ENCODE peak calls at places on chromosomes 7 and 10, in four cellular contexts. A is prostate gland, V is Peyer's patch, P is transverse colon. D is an unnamed sample.

GRCh38 chr7:37945336-37945735 is 24.9 kb downstream of the EPDR1 start:
- DNase-seq in P (no peak), V (no peak), A (no peak), D (peak)

GRCh38 chr7:22676385-22676784 is 50.6 kb upstream of the IL6 start:
- DNase-seq in A (no peak), P (no peak), V (no peak), D (no peak)

GRCh38 chr10:133277993-133278576 is 1.4 kb upstream of the ADAM8 start:
- DNase-seq in A (no peak), V (no peak), P (no peak), D (peak)

GRCh38 chr7:157949711-157950110 is 612.9 kb downstream of the DNAJB6 start:
- DNase-seq in P (no peak), V (no peak), A (no peak), D (no peak)

GRCh38 chr7:53624391-53624790 is 589.0 kb downstream of the POM121L12 start:
- DNase-seq in V (no peak), A (no peak), P (no peak), D (no peak)

GRCh38 chr10:124226271-124226911 is 133.0 kb upstream of the CHST15 start:
- DNase-seq in P (no peak), A (no peak), V (no peak), D (no peak)

GRCh38 chr10:78507761-78508160 is 474.1 kb downstream of the RPS24 start:
- DNase-seq in V (no peak), A (no peak), P (no peak), D (peak)

GRCh38 chr10:47376522-47377220 is 7.4 kb downstream of the ZNF488 start:
- DNase-seq in V (peak), A (no peak), P (no peak), D (no peak)

GRCh38 chr10:50629495-50630122 is 5.9 kb upstream of the SGMS1 start:
- DNase-seq in A (no peak), V (no peak), P (no peak), D (no peak)

GRCh38 chr7:97971120-97971989 is 18.6 kb downstream of the OCM2 start:
- DNase-seq in A (no peak), V (peak), P (peak), D (peak)

GRCh38 chr7:102063736-102064135 is 222.9 kb upstream of the SH2B2 start:
- DNase-seq in A (no peak), V (peak), P (peak), D (peak)

GRCh38 chr7:151689196-151689971 is 169.7 kb upstream of the RHEB start:
- DNase-seq in V (peak), A (peak), P (no peak), D (no peak)

GRCh38 chr7:50211306-50212015 is 93.1 kb upstream of the IKZF1 start:
- DNase-seq in P (no peak), V (no peak), A (no peak), D (no peak)

GRCh38 chr10:71805776-71806705 is 32.7 kb upstream of the VSIR start:
- DNase-seq in P (peak), V (peak), A (no peak), D (peak)

GRCh38 chr10:19922236-19922963 is 106.2 kb downstream of the PLXDC2 start:
- DNase-seq in V (no peak), P (peak), A (peak), D (peak)

GRCh38 chr10:112768121-112768520 is 181.9 kb upstream of the TCF7L2 start:
- DNase-seq in V (no peak), A (no peak), P (no peak), D (no peak)

GRCh38 chr10:8893102-8893501 is 838.6 kb downstream of the GATA3 start:
- DNase-seq in V (no peak), P (no peak), A (no peak), D (no peak)

GRCh38 chr10:130455111-130455695 is 319.0 kb downstream of the GLRX3 start:
- DNase-seq in V (no peak), P (no peak), A (no peak), D (no peak)

GRCh38 chr7:20783716-20784310 is 2.9 kb downstream of the SP8 start:
- DNase-seq in P (no peak), A (peak), V (no peak), D (no peak)
- TF ChIP-seq CTCF in P (no peak), A (no peak), V (no peak), D (no peak)

GRCh38 chr10:68792115-68792514 is 35.2 kb upstream of the STOX1 start:
- DNase-seq in P (no peak), V (no peak), A (no peak), D (peak)
- TF ChIP-seq CTCF in P (no peak), V (peak), A (no peak), D (peak)

DNA sequence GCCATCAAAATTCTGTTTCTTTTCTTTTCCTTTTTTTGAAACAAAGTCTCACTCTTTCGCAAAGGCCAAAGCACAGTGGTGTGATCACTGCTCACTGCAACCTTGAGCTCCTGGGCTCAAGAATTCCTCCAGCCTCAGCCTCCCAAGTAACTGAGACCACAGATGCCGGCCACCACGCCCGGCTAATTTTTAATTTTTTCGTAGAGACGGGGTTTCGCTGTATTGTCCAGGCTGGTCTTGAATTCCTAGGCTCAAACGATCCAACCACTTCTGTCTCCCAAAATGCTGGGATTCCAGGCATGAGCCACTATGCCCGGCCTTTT is 25.7 kb upstream of the TRIM56 start:
- DNase-seq in P (no peak), A (no peak), V (no peak), D (no peak)
- TF ChIP-seq CTCF in P (no peak), A (no peak), V (no peak), D (no peak)

GRCh38 chr10:24988831-24989769 is 26.9 kb downstream of the ENKUR start:
- DNase-seq in V (no peak), P (no peak), A (no peak), D (no peak)

GRCh38 chr10:24992512-24993133 is 23.3 kb downstream of the ENKUR start:
- DNase-seq in V (no peak), P (no peak), A (no peak), D (no peak)

GRCh38 chr10:24993237-24993958 is 22.6 kb downstream of the ENKUR start:
- DNase-seq in V (no peak), P (no peak), A (no peak), D (no peak)

GRCh38 chr10:24991298-24991697 is 24.7 kb downstream of the ENKUR start:
- DNase-seq in A (no peak), P (no peak), V (no peak), D (no peak)

DNA sequence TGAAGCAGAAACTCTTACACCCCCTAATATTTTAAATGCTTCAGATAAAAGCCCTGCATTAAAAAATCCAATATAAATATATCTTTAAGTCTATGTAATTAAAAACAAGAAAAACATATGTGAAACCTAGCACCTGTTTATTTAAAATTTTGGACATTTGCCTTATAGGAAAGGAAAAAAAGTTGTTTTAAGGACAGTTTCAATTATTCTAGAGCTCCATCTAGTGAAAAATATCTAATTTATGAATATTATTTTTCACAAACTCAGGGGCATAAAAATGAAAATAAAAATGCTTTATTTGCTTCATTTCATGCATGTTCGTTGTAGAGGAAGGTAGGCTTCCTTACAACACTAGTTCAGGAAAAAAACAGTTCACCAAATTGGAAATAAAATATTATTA is 26.1 kb downstream of the ENKUR start:
- DNase-seq in V (no peak), A (no peak), P (no peak), D (no peak)
- TF ChIP-seq CTCF in V (no peak), A (no peak), P (no peak), D (no peak)

DNA sequence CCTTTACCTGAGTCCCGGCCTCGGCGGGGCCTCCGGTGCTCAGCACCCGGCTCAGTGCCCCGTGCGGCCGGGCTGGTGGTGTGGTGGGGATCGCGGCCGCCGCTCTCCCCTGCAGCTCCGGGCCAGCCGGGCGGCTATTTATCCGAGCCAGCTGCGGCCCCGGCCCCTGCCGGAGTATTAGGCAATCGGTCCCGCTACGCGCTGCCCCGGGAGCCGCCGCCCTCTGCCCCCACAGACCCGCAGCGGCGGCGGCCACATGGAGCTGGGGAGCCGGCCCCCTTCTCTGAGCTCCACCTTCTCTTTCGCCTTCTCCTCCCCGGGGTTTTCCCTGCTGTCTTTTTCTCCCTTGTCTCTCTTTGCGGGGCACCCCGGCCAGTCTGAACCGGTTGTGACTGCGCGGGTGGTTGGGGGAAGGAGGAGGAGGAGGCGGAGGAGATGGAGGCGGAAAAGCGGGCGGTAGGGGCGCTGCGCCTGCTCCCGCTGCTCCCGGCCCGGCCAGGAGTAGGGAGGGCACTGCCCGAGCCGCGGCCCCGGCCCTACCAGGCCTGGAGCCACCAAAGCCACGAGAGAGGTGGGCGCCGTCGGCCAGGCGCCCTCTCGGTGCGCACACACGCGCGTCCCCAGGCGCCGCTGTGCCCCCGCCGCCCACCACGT is at the start of gene SLC16A9:
- DNase-seq in V (peak), A (peak), P (peak), D (peak)
- TF ChIP-seq CTCF in V (peak), A (no peak), P (peak), D (peak)

GRCh38 chr7:114534957-114535356 is 120.3 kb downstream of the FOXP2 start:
- DNase-seq in A (no peak), P (no peak), V (no peak), D (no peak)

GRCh38 chr7:114540291-114540690 is 125.7 kb downstream of the FOXP2 start:
- DNase-seq in V (no peak), A (no peak), P (no peak), D (no peak)

GRCh38 chr7:114539575-114539974 is 125.0 kb downstream of the FOXP2 start:
- DNase-seq in A (no peak), P (peak), V (no peak), D (peak)
- TF ChIP-seq CTCF in A (no peak), P (no peak), V (peak), D (peak)

D was measured in fibroblast of villous mesenchyme.